ENCODE peak calls at places on chromosomes 2 and 18, in five cellular contexts. K is mesothelial cell of epicardium, I is HT1080, X is fibroblast of pulmonary artery, Q is GM13976. Y is an unnamed sample.

GRCh38 chr2:118539290-118539689 is 308.2 kb downstream of the EN1 start:
- DNase-seq in K (no peak), I (peak; percentile 22), X (peak; percentile 42), Q (no peak), Y (peak; percentile 39)

GRCh38 chr2:10885479-10885863 is 26.3 kb upstream of the KCNF1 start:
- DNase-seq in K (no peak), I (no peak), X (no peak), Q (no peak), Y (no peak)

GRCh38 chr2:215950009-215950408 is 63.3 kb downstream of the MREG start:
- DNase-seq in K (no peak), I (peak; percentile 69), X (peak; percentile 64), Q (peak; percentile 56), Y (peak; percentile 56)

GRCh38 chr18:28961669-28962228 is 784.8 kb upstream of the CDH2 start:
- DNase-seq in K (no peak), I (peak; percentile 6), X (peak; percentile 35), Q (no peak), Y (peak; percentile 29)

GRCh38 chr2:11750422-11750821 is 4.0 kb downstream of the LPIN1 start:
- DNase-seq in K (no peak), I (no peak), X (no peak), Q (peak; percentile 72), Y (peak; percentile 66)

GRCh38 chr2:237599465-237600110 is 9.1 kb upstream of the RAB17 start:
- DNase-seq in K (no peak), I (no peak), X (no peak), Q (no peak), Y (no peak)

GRCh38 chr2:58120626-58121229 is 74.1 kb downstream of the VRK2 start:
- DNase-seq in K (no peak), I (no peak), X (no peak), Q (no peak), Y (no peak)

GRCh38 chr2:177669625-177670330 is 277.2 kb downstream of the AGPS start:
- DNase-seq in K (no peak), I (no peak), X (no peak), Q (no peak), Y (no peak)

GRCh38 chr2:86336350-86337234 is 834 bp downstream of the REEP1 start:
- DNase-seq in K (no peak), I (no peak), X (no peak), Q (no peak), Y (no peak)